ENCODE peak calls at places on chromosome 1, in six cellular contexts. J, X, Q, L, G and W are unnamed samples.
A peak's percentile ranks its signal among the peaks of the same experiment; 100 is the strongest.

GRCh38 chr1:213934642-213935041 is 53.1 kb upstream of the PROX1 start:
- DNase-seq in L (no peak), Q (no peak), G (no peak), J (no peak), X (peak; percentile 43), W (no peak)

GRCh38 chr1:45522324-45523104 is 830 bp upstream of the PRDX1 start:
- DNase-seq in X (peak; percentile 77), J (peak; percentile 35), G (no peak), L (no peak), Q (no peak), W (no peak)

GRCh38 chr1:227547604-227548397 is 15.6 kb upstream of the ZNF678 start:
- DNase-seq in L (no peak), Q (no peak), G (no peak), J (no peak), X (no peak), W (no peak)

GRCh38 chr1:229153955-229154548 is 116.9 kb upstream of the RAB4A start:
- DNase-seq in G (no peak), J (no peak), X (no peak), L (no peak), Q (no peak), W (no peak)

GRCh38 chr1:7948950-7949349 is 8.3 kb upstream of the TNFRSF9 start:
- DNase-seq in J (no peak), X (peak; percentile 81), L (no peak), Q (peak; percentile 7), G (peak; percentile 76), W (no peak)

GRCh38 chr1:205739348-205740160 is 10.4 kb downstream of the NUCKS1 start:
- DNase-seq in X (no peak), L (no peak), G (no peak), J (no peak), Q (no peak), W (no peak)

GRCh38 chr1:62426794-62427193 is 10.1 kb upstream of the USP1 start:
- DNase-seq in X (no peak), J (no peak), L (no peak), Q (no peak), G (no peak), W (no peak)

GRCh38 chr1:166721145-166721544 is 118.1 kb upstream of the POGK start:
- DNase-seq in L (no peak), Q (no peak), J (no peak), G (no peak), X (peak; percentile 22), W (no peak)

GRCh38 chr1:212606734-212607205 is 1.8 kb upstream of the ATF3 start:
- DNase-seq in X (peak; percentile 63), J (peak; percentile 32), L (peak; percentile 51), G (peak; percentile 77), Q (peak; percentile 17), W (peak; percentile 41)

GRCh38 chr1:183279835-183280234 is 93.8 kb downstream of the LAMC2 start:
- DNase-seq in J (no peak), G (no peak), L (no peak), Q (no peak), X (peak; percentile 67), W (no peak)

GRCh38 chr1:179151908-179152682 is 70.2 kb downstream of the TOR3A start:
- DNase-seq in L (no peak), Q (no peak), J (no peak), X (no peak), G (no peak), W (no peak)

GRCh38 chr1:184945678-184946412 is 28.5 kb downstream of the NIBAN1 start:
- DNase-seq in J (no peak), Q (no peak), X (no peak), G (no peak), L (no peak), W (no peak)

GRCh38 chr1:7606096-7606495 is 165.0 kb upstream of the VAMP3 start:
- DNase-seq in G (no peak), J (no peak), X (no peak), Q (no peak), L (no peak), W (no peak)

GRCh38 chr1:65691152-65691900 is 101.4 kb upstream of the PDE4B start:
- DNase-seq in X (no peak), J (no peak), L (no peak), G (no peak), Q (no peak), W (no peak)